ENCODE peak calls at places on chromosomes 12 and 14, in nine cellular contexts. A is stimulated activated naive CD8-positive, alpha-beta T cell treated with anti-CD3 and anti-CD28 coated beads, Interleukin-15, amount 100 ng/mL, for 72 hours; K is HFF-Myc; C is tibial artery; D is M059J; L is type B pancreatic cell; N is NCI-H2081; X is pancreas; P is AG09319. T is an unnamed sample.

GRCh38 chr12:2958432-2959193 is 584 bp upstream of the TEAD4 start:
- DNase-seq in A (no peak), K (peak; percentile 56), C (peak; percentile 78), D (peak; percentile 90), L (no peak), N (peak; percentile 68), X (peak; percentile 84), P (peak; percentile 37), T (no peak)

GRCh38 chr12:105933671-105934665 is 204.8 kb downstream of the NUAK1 start:
- DNase-seq in A (no peak), K (peak; percentile 94), C (peak; percentile 71), D (peak; percentile 99), L (no peak), N (no peak), X (no peak), P (peak; percentile 90), T (no peak)

GRCh38 chr12:2876431-2877046 is 435 bp downstream of the FOXM1 start:
- DNase-seq in A (no peak), K (no peak), C (no peak), D (peak; percentile 29), L (no peak), N (no peak), X (no peak), P (no peak), T (peak; percentile 20)

GRCh38 chr14:92014014-92014413 is 25.8 kb downstream of the TRIP11 start:
- DNase-seq in A (no peak), K (no peak), C (no peak), D (no peak), L (no peak), N (no peak), X (no peak), P (no peak), T (no peak)

GRCh38 chr12:28569698-28570411 is 379.6 kb downstream of the CCDC91 start:
- DNase-seq in A (no peak), K (no peak), C (no peak), D (peak; percentile 15), L (no peak), N (no peak), X (no peak), P (peak; percentile 78), T (no peak)

GRCh38 chr12:40614923-40615322 is 77.3 kb upstream of the CNTN1 start:
- DNase-seq in A (no peak), K (no peak), C (no peak), D (no peak), L (no peak), N (no peak), X (no peak), P (no peak), T (peak; percentile 21)

GRCh38 chr14:103867020-103867419 is 19.6 kb upstream of the PPP1R13B start:
- DNase-seq in A (no peak), K (no peak), C (no peak), D (no peak), L (no peak), N (no peak), X (no peak), P (no peak), T (no peak)

GRCh38 chr14:64279719-64280668 is 14.2 kb downstream of the ESR2 start:
- DNase-seq in A (peak; percentile 10), K (no peak), C (no peak), D (peak; percentile 53), L (no peak), N (no peak), X (no peak), P (no peak), T (no peak)

GRCh38 chr14:80634106-80634758 is 307.3 kb downstream of the CEP128 start:
- DNase-seq in A (no peak), K (no peak), C (no peak), D (peak; percentile 85), L (no peak), N (no peak), X (no peak), P (no peak), T (no peak)

GRCh38 chr14:72104011-72104613 is 171.9 kb downstream of the RGS6 start:
- DNase-seq in A (peak; percentile 36), K (no peak), C (no peak), D (peak; percentile 2), L (no peak), N (no peak), X (peak; percentile 43), P (no peak), T (peak; percentile 9)

GRCh38 chr12:53325539-53326061 is 4.2 kb upstream of the AAAS start:
- DNase-seq in A (peak; percentile 22), K (no peak), C (peak; percentile 74), D (no peak), L (no peak), N (no peak), X (peak; percentile 60), P (no peak), T (no peak)

GRCh38 chr12:75389706-75390105 is 1.2 kb upstream of the GLIPR1L2 start:
- DNase-seq in A (no peak), K (no peak), C (no peak), D (no peak), L (no peak), N (no peak), X (no peak), P (no peak), T (no peak)

GRCh38 chr12:22744197-22744596 is 119.2 kb downstream of the ETNK1 start:
- DNase-seq in A (no peak), K (no peak), C (no peak), D (no peak), L (no peak), N (no peak), X (no peak), P (no peak), T (no peak)

GRCh38 chr14:104148433-104149277 is 10.3 kb downstream of the KIF26A start:
- DNase-seq in A (no peak), K (no peak), C (no peak), D (no peak), L (no peak), N (no peak), X (peak; percentile 29), P (no peak), T (no peak)

GRCh38 chr12:105581420-105581819 is 250.9 kb downstream of the C12orf75 start:
- DNase-seq in A (no peak), K (no peak), C (no peak), D (no peak), L (no peak), N (no peak), X (no peak), P (no peak), T (no peak)

GRCh38 chr12:69704357-69704756 is 5.3 kb upstream of the BEST3 start:
- DNase-seq in A (no peak), K (no peak), C (no peak), D (no peak), L (no peak), N (no peak), X (no peak), P (no peak), T (no peak)

GRCh38 chr12:103928736-103929050 is 1.5 kb upstream of the HSP90B1 start:
- DNase-seq in A (no peak), K (no peak), C (no peak), D (no peak), L (no peak), N (no peak), X (no peak), P (no peak), T (peak; percentile 72)

GRCh38 chr12:75814856-75815754 is 216.5 kb downstream of the PHLDA1 start:
- DNase-seq in A (no peak), K (peak; percentile 98), C (no peak), D (peak; percentile 97), L (no peak), N (no peak), X (no peak), P (peak; percentile 95), T (no peak)

GRCh38 chr12:132623072-132623869 is 4.7 kb downstream of the P2RX2 start:
- DNase-seq in A (no peak), K (no peak), C (no peak), D (no peak), L (peak; percentile 73), N (no peak), X (no peak), P (no peak), T (no peak)

GRCh38 chr14:62819931-62820330 is 225.3 kb downstream of the KCNH5 start:
- DNase-seq in A (no peak), K (no peak), C (no peak), D (no peak), L (no peak), N (no peak), X (no peak), P (no peak), T (no peak)

GRCh38 chr12:19517583-19517982 is 78.3 kb downstream of the AEBP2 start:
- DNase-seq in A (no peak), K (no peak), C (no peak), D (no peak), L (no peak), N (no peak), X (no peak), P (no peak), T (no peak)

GRCh38 chr14:80233489-80233888 is 22.2 kb upstream of the DIO2 start:
- DNase-seq in A (no peak), K (no peak), C (no peak), D (no peak), L (no peak), N (no peak), X (no peak), P (no peak), T (no peak)

GRCh38 chr12:80713419-80713818 is 3.3 kb upstream of the MYF5 start:
- DNase-seq in A (no peak), K (no peak), C (no peak), D (no peak), L (no peak), N (no peak), X (no peak), P (no peak), T (no peak)